ENCODE peak calls at places on chromosome 1, in seven cellular contexts. Z is AG09309; R is nucleus accumbens; F is cardiac muscle cell; V is anterior cingulate cortex; C is activated CD8-positive, alpha-beta memory T cell treated with anti-CD3 and anti-CD28 coated beads for 24 hours; K is nephron progenitor cell. D is an unnamed sample.
A peak's percentile ranks its signal among the peaks of the same experiment; 100 is the strongest.

GRCh38 chr1:168261390-168261789 is 19.3 kb upstream of the TBX19 start:
- DNase-seq in Z (peak; percentile 45), R (no peak), V (no peak), K (no peak), C (no peak), F (no peak), D (no peak)

GRCh38 chr1:29696656-29697390 is 460.5 kb downstream of the PTPRU start:
- DNase-seq in Z (no peak), K (no peak), C (no peak), R (no peak), V (no peak), F (no peak), D (no peak)

GRCh38 chr1:1616045-1616821 is 933 bp downstream of the MIB2 start:
- DNase-seq in V (no peak), Z (no peak), R (no peak), F (peak; percentile 60), C (no peak), K (peak; percentile 70), D (no peak)

GRCh38 chr1:244046907-244047738 is 4.0 kb upstream of the ZBTB18 start:
- DNase-seq in C (no peak), K (no peak), F (no peak), V (no peak), R (no peak), Z (no peak), D (no peak)

GRCh38 chr1:85148524-85149250 is 52.1 kb downstream of the SYDE2 start:
- DNase-seq in F (peak; percentile 20), Z (peak; percentile 27), C (no peak), K (no peak), V (no peak), R (no peak), D (no peak)

GRCh38 chr1:246497331-246497915 is 9.7 kb downstream of the SMYD3 start:
- DNase-seq in K (no peak), C (no peak), Z (peak; percentile 52), V (no peak), R (no peak), F (peak; percentile 57), D (no peak)

GRCh38 chr1:181513786-181514297 is 30.5 kb downstream of the CACNA1E start:
- DNase-seq in Z (no peak), K (no peak), F (no peak), R (no peak), V (no peak), C (no peak), D (no peak)

GRCh38 chr1:8687539-8687938 is 129.9 kb downstream of the RERE start:
- DNase-seq in K (no peak), C (no peak), R (no peak), F (no peak), Z (no peak), V (no peak), D (no peak)

D was measured in head of caudate nucleus.